ENCODE peak calls at places on chromosomes 12 and 14, in eight cellular contexts. W, N, Y, M, R, A, H and U are unnamed samples.

GRCh38 chr14:104151546-104152245 is 13.3 kb downstream of the KIF26A start:
- DNase-seq in M (no peak), A (no peak), H (no peak), R (no peak), W (no peak), N (no peak), Y (no peak), U (no peak)

GRCh38 chr14:102694530-102695171 is 82.6 kb upstream of the TRAF3 start:
- DNase-seq in R (peak), Y (peak), W (peak), M (no peak), N (no peak), H (peak), A (peak), U (peak)

GRCh38 chr14:30525833-30526232 is 33.1 kb upstream of the G2E3 start:
- DNase-seq in M (no peak), N (no peak), H (peak), Y (no peak), A (no peak), W (peak), R (no peak), U (no peak)

GRCh38 chr14:74917200-74917543 is 5.9 kb downstream of the RPS6KL1 start:
- DNase-seq in M (peak), R (no peak), N (no peak), W (no peak), Y (no peak), H (no peak), A (no peak), U (no peak)

GRCh38 chr14:23360496-23360895 is 4.5 kb downstream of the EFS start:
- DNase-seq in H (no peak), R (peak), M (no peak), A (no peak), N (no peak), W (no peak), Y (peak), U (no peak)

GRCh38 chr12:27309995-27310315 is 22.7 kb upstream of the BMAL2 start:
- DNase-seq in Y (no peak), N (no peak), A (no peak), H (no peak), W (no peak), R (no peak), M (no peak), U (no peak)

GRCh38 chr14:61335049-61335448 is 13.7 kb downstream of the PRKCH start:
- DNase-seq in A (no peak), Y (no peak), W (no peak), N (no peak), H (no peak), R (no peak), M (no peak), U (no peak)

GRCh38 chr14:81268016-81268416 is 47.3 kb upstream of the GTF2A1 start:
- DNase-seq in N (no peak), Y (peak), H (no peak), W (no peak), R (no peak), M (no peak), A (no peak), U (no peak)

GRCh38 chr12:29241821-29242591 is 92.9 kb downstream of the FAR2 start:
- DNase-seq in M (no peak), A (peak), W (peak), Y (no peak), N (no peak), R (peak), H (peak), U (no peak)

GRCh38 chr12:81128930-81129554 is 51.2 kb downstream of the ACSS3 start:
- DNase-seq in M (no peak), N (no peak), H (peak), A (no peak), Y (peak), R (peak), W (peak), U (no peak)

GRCh38 chr14:93044116-93044515 is 71.6 kb downstream of the ITPK1 start:
- DNase-seq in Y (peak), R (peak), N (no peak), M (no peak), W (no peak), A (no peak), H (no peak), U (no peak)

GRCh38 chr14:101628471-101628966 is 67.2 kb downstream of the DIO3 start:
- DNase-seq in Y (peak), W (no peak), R (peak), N (peak), H (peak), M (peak), A (peak), U (peak)

GRCh38 chr12:21989819-21990412 is 48.7 kb upstream of the ABCC9 start:
- DNase-seq in W (peak), A (no peak), N (no peak), R (peak), H (peak), M (no peak), Y (peak), U (no peak)

GRCh38 chr12:51913071-51914033 is 6.0 kb downstream of the ACVRL1 start:
- DNase-seq in A (no peak), H (no peak), W (no peak), R (no peak), N (no peak), M (peak), Y (no peak), U (no peak)

GRCh38 chr14:76919811-76920571 is 93.8 kb downstream of the LRRC74A start:
- DNase-seq in H (peak), Y (peak), M (peak), A (no peak), N (no peak), R (peak), W (no peak), U (no peak)

GRCh38 chr12:23221066-23221465 is 596.1 kb downstream of the ETNK1 start:
- DNase-seq in Y (no peak), N (no peak), H (no peak), R (peak), M (no peak), W (no peak), A (no peak), U (no peak)

GRCh38 chr14:31510222-31510621 is 22.4 kb upstream of the GPR33 start:
- DNase-seq in W (peak), N (no peak), Y (peak), R (no peak), A (no peak), H (peak), M (no peak), U (no peak)

GRCh38 chr12:131443019-131444000 is 267.6 kb upstream of the SFSWAP start:
- DNase-seq in H (no peak), Y (no peak), A (peak), N (no peak), R (no peak), W (no peak), M (no peak), U (no peak)

GRCh38 chr12:15982471-15982870 is 71.3 kb downstream of the DERA start:
- DNase-seq in W (peak), N (no peak), Y (peak), M (no peak), A (no peak), H (peak), R (no peak), U (no peak)

GRCh38 chr12:48717252-48717695 is 767 bp upstream of the CCNT1 start:
- DNase-seq in R (no peak), A (no peak), N (no peak), M (no peak), W (no peak), Y (peak), H (peak), U (no peak)

GRCh38 chr12:111270773-111271172 is 98.1 kb downstream of the PHETA1 start:
- DNase-seq in N (no peak), Y (no peak), H (no peak), M (no peak), W (no peak), R (peak), A (no peak), U (no peak)

GRCh38 chr14:94936411-94936892 is 166.5 kb upstream of the GSC start:
- DNase-seq in N (no peak), Y (no peak), H (peak), A (peak), W (peak), M (peak), R (no peak), U (no peak)

GRCh38 chr12:52395761-52396434 is 10.2 kb downstream of the KRT82 start:
- DNase-seq in R (peak), H (peak), M (no peak), W (no peak), N (no peak), Y (peak), A (no peak), U (no peak)

GRCh38 chr12:43951286-43951685 is 115.4 kb downstream of the TMEM117 start:
- DNase-seq in H (no peak), A (no peak), Y (no peak), W (no peak), R (no peak), N (no peak), M (no peak), U (no peak)

GRCh38 chr12:131871677-131872076 is 22.7 kb upstream of the ULK1 start:
- DNase-seq in W (no peak), A (no peak), H (no peak), R (no peak), Y (no peak), N (no peak), M (no peak), U (no peak)

GRCh38 chr12:77213316-77213715 is 147.9 kb upstream of the E2F7 start:
- DNase-seq in H (peak), R (peak), W (no peak), N (no peak), A (no peak), M (no peak), Y (no peak), U (no peak)

GRCh38 chr12:16610006-16610520 is 4.1 kb upstream of the LMO3 start:
- DNase-seq in A (no peak), H (no peak), R (no peak), M (no peak), N (no peak), W (no peak), Y (no peak), U (no peak)

GRCh38 chr14:21669284-21669683 is 4.3 kb downstream of the OR4E1 start:
- DNase-seq in M (no peak), A (no peak), H (no peak), R (no peak), N (no peak), W (no peak), Y (no peak), U (no peak)

GRCh38 chr14:104295681-104296387 is 157.4 kb downstream of the KIF26A start:
- DNase-seq in A (no peak), M (peak), Y (no peak), W (no peak), R (no peak), N (no peak), H (no peak), U (no peak)

GRCh38 chr12:11863988-11864387 is 206.8 kb upstream of the BCL2L14 start:
- DNase-seq in Y (no peak), N (no peak), M (no peak), H (peak), R (no peak), W (no peak), A (no peak), U (no peak)

GRCh38 chr14:22536853-22537338 is 52.1 kb downstream of the DAD1 start:
- DNase-seq in H (peak), A (peak), M (peak), R (peak), W (peak), N (no peak), Y (peak), U (peak)

GRCh38 chr12:304815-305214 is 42.2 kb upstream of the SLC6A13 start:
- DNase-seq in W (no peak), N (no peak), M (no peak), Y (no peak), R (no peak), A (no peak), H (no peak), U (no peak)

GRCh38 chr12:51349026-51349425 is 2.5 kb upstream of the CELA1 start:
- DNase-seq in N (no peak), A (no peak), R (no peak), Y (no peak), W (peak), M (no peak), H (peak), U (no peak)

GRCh38 chr12:38350342-38351181 is 34.0 kb downstream of the ALG10B start:
- DNase-seq in R (no peak), Y (no peak), A (no peak), M (no peak), W (no peak), H (no peak), N (no peak), U (no peak)

GRCh38 chr12:107027304-107028053 is 40.5 kb upstream of the MTERF2 start:
- DNase-seq in N (no peak), H (peak), A (no peak), W (peak), M (no peak), Y (peak), R (peak), U (no peak)

GRCh38 chr14:68762944-68763831 is 29.7 kb downstream of the ZFP36L1 start:
- DNase-seq in N (no peak), R (no peak), W (no peak), H (peak), M (no peak), Y (no peak), A (peak), U (no peak)
- TF ChIP-seq CTCF in N (no peak), R (no peak), W (no peak), H (no peak), M (no peak), Y (no peak), A (no peak), U (no peak)

GRCh38 chr12:95336387-95337067 is 118.9 kb downstream of the VEZT start:
- DNase-seq in N (no peak), H (peak), W (peak), A (peak), R (peak), Y (peak), M (peak), U (no peak)
- TF ChIP-seq CTCF in N (no peak), H (peak), W (peak), A (peak), R (peak), Y (peak), M (peak), U (no peak)

GRCh38 chr12:123808167-123808566 is 46.1 kb downstream of the DNAH10 start:
- DNase-seq in R (peak), Y (peak), W (no peak), A (no peak), M (no peak), H (peak), N (no peak), U (no peak)
- TF ChIP-seq CTCF in R (no peak), Y (peak), W (peak), A (no peak), M (no peak), H (peak), N (no peak), U (no peak)

GRCh38 chr12:3326850-3327780 is 163.9 kb upstream of the PRMT8 start:
- DNase-seq in A (no peak), Y (no peak), H (no peak), M (no peak), N (no peak), R (no peak), W (no peak), U (no peak)

GRCh38 chr12:3328571-3328970 is 162.4 kb upstream of the PRMT8 start:
- DNase-seq in A (no peak), N (no peak), Y (no peak), W (no peak), R (no peak), H (no peak), M (no peak), U (no peak)

GRCh38 chr12:3328081-3328480 is 162.9 kb upstream of the PRMT8 start:
- DNase-seq in A (no peak), M (no peak), N (no peak), Y (no peak), R (no peak), W (no peak), H (no peak), U (no peak)

GRCh38 chr12:3325736-3326135 is 165.3 kb upstream of the PRMT8 start:
- DNase-seq in Y (no peak), A (no peak), W (no peak), R (no peak), H (no peak), N (no peak), M (no peak), U (no peak)

DNA sequence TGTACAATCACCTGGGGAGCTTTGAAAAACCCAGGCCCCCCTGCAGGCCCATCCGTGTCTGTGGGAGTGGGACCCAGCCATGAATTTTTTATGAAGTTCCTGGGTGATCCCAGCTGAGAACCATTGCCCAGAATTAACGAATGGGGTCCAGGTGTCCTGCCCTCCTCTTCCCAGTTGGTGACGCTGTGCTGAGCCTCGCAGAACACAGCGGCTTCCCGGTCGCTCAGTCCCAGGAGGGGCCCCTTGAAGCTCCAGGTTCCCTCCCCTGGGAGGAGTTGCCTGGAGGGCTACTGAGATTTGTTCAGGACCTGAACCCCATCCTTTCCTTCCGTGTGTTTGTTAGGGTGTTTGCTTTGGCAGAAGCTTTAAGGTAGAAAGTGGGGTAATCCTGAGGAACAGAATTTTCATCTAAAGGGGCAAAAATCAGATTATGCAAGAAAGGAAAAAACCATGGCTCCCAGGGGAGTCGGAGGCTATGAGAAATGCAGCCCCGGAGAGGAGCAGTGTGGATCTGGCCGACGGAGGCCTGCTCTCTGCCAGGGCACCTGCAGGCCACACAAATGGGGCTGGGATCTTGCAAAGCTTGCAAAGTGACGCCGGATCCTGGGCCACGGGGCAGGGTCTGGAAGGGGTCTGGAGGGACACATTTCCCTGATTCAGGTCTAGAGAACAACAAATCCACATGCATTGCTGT is 164.7 kb upstream of the PRMT8 start:
- DNase-seq in W (no peak), H (no peak), N (no peak), M (no peak), R (no peak), A (no peak), Y (no peak), U (no peak)
- TF ChIP-seq CTCF in W (no peak), H (peak), N (no peak), M (no peak), R (no peak), A (no peak), Y (no peak), U (no peak)

GRCh38 chr12:76144253-76144564 is 59.7 kb upstream of the NAP1L1 start:
- DNase-seq in N (no peak), M (no peak), H (peak), Y (peak), A (no peak), R (peak), W (no peak), U (no peak)
- TF ChIP-seq CTCF in N (no peak), M (no peak), H (no peak), Y (no peak), A (no peak), R (no peak), W (no peak), U (no peak)

DNA sequence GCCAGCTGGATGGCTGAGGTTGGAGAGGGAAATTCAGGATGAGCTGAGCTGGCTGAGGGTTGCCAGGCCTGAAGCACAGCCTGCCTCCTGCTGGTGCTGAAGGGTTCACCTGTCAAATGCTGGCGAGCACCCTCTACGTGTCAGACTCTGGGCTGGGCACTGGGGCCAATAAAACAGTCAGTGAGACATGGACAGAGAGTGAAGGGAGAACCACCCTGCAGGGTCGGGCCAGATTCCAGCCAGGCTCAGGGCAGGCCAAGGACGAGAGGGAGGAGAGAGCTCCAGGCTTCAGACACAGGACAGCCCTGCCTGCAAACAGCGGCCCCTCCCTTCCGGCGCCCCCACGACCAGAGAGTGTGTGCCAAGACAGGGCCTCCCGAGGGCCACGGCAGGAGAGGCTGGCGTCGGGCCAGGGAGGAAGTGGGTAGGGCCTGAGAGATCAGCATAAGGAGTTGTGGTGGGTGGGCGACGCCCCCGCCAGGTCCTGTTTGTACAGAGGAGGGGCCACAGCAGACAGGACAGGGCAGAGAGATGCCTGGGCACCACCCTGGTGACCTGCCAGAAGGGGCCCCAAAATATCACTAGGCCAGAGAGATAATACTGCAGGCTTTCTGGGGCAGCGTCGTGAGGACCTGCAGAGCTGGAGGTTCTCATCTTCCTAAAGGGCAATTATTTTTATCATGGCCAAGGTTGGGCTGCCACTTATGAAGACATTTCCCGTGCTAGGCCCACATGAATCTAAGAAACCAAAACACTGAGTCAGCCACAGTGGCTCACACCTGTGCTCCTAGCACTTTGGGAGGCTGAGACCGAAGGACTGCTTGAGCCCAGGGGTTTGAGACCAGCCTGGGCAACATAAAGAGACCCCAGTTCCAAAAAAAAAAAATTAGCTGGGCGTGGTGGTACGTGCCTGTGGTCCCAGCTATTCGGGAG is 73.1 kb upstream of the GPR68 start:
- DNase-seq in W (no peak), A (peak), M (no peak), N (peak), H (peak), R (peak), Y (no peak), U (peak)
- TF ChIP-seq CTCF in W (peak), A (no peak), M (no peak), N (no peak), H (peak), R (no peak), Y (no peak), U (no peak)

DNA sequence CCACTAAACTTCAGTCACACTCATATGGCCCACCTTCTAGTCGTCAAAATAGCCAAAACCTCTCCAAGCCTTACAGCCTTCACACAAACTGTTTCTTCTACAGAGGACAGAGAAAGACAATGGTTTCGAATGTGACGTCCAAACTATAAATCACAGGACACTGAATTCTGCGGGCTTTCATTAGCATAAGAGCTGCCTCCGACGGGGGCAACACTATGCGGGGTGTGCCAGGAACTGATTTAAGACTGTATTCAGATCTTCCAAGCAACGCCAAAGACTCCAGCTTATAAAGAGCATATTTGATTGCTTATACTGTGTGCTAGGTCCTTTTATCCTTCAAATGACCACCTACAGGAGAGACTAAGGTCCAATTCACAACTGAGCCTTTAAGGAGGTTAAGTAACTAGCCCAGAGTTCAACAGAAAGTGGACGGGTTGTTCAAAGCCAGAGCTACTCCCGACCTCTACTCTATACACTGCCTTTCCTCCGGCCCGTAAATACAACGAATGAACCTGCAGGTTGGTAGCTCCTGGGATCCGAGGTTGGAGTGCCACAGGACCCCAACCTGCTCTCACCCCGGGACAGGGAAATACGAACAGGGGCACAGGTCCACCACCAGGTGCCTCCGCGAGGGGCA is 574 bp downstream of the L2HGDH start:
- DNase-seq in M (no peak), A (no peak), R (peak), H (peak), N (no peak), W (no peak), Y (no peak), U (no peak)
- TF ChIP-seq CTCF in M (peak), A (no peak), R (no peak), H (peak), N (no peak), W (peak), Y (peak), U (no peak)